ENCODE peak calls at places on chromosomes 5 and 9, in four cellular contexts. One of them, this sample, is unnamed.

GRCh38 chr9:127561491-127562270 is 50.4 kb upstream of the STXBP1 start:
- DNase-seq in SK-N-SH: no peak
- DNase-seq in HepG2: no peak
- DNase-seq in H1: no peak
- DNase-seq in this sample: no peak

GRCh38 chr5:38831909-38832308 is 13.9 kb upstream of the OSMR start:
- DNase-seq in SK-N-SH: peak
- DNase-seq in HepG2: peak
- DNase-seq in H1: no peak
- DNase-seq in this sample: no peak

GRCh38 chr9:38360880-38361836 is 31.3 kb upstream of the ALDH1B1 start:
- DNase-seq in SK-N-SH: no peak
- DNase-seq in HepG2: no peak
- DNase-seq in H1: no peak
- DNase-seq in this sample: no peak

GRCh38 chr9:133585481-133586367 is 23.5 kb downstream of the FAM163B start:
- DNase-seq in SK-N-SH: peak
- DNase-seq in HepG2: no peak
- DNase-seq in H1: peak
- DNase-seq in this sample: no peak

GRCh38 chr5:172606156-172606785 is 34.8 kb upstream of the NEURL1B start:
- DNase-seq in SK-N-SH: no peak
- DNase-seq in HepG2: no peak
- DNase-seq in H1: no peak
- DNase-seq in this sample: no peak

GRCh38 chr5:151574597-151574996 is 16.5 kb downstream of the FAT2 start:
- DNase-seq in SK-N-SH: no peak
- DNase-seq in HepG2: no peak
- DNase-seq in H1: no peak
- DNase-seq in this sample: no peak

GRCh38 chr5:64457846-64458245 is 48.0 kb upstream of the RGS7BP start:
- DNase-seq in SK-N-SH: no peak
- DNase-seq in HepG2: no peak
- DNase-seq in H1: no peak
- DNase-seq in this sample: no peak

GRCh38 chr9:37798677-37799076 is 1.9 kb upstream of the DCAF10 start:
- DNase-seq in SK-N-SH: no peak
- DNase-seq in HepG2: no peak
- DNase-seq in H1: no peak
- DNase-seq in this sample: no peak

GRCh38 chr9:72149231-72149975 is at the start of gene GDA:
- DNase-seq in SK-N-SH: no peak
- DNase-seq in HepG2: no peak
- DNase-seq in H1: peak
- DNase-seq in this sample: no peak

GRCh38 chr5:73605223-73606087 is 20.5 kb upstream of the ARHGEF28 start:
- DNase-seq in SK-N-SH: no peak
- DNase-seq in HepG2: peak
- DNase-seq in H1: no peak
- DNase-seq in this sample: no peak

GRCh38 chr5:10699281-10699874 is 61.7 kb downstream of the DAP start:
- DNase-seq in SK-N-SH: no peak
- DNase-seq in HepG2: no peak
- DNase-seq in H1: no peak
- DNase-seq in this sample: no peak

GRCh38 chr5:62689599-62690368 is 111.2 kb downstream of the LRRC70 start:
- DNase-seq in SK-N-SH: no peak
- DNase-seq in HepG2: no peak
- DNase-seq in H1: no peak
- DNase-seq in this sample: no peak
- TF ChIP-seq TCF12 in SK-N-SH: no peak
- TF ChIP-seq TCF12 in HepG2: no peak
- TF ChIP-seq TCF12 in H1: no peak
- TF ChIP-seq TCF12 in this sample: no peak

GRCh38 chr5:165328856-165329255 is 1823.4 kb downstream of the MAT2B start:
- DNase-seq in SK-N-SH: no peak
- DNase-seq in HepG2: no peak
- DNase-seq in H1: no peak
- DNase-seq in this sample: no peak

GRCh38 chr5:165334186-165334585 is 1828.8 kb downstream of the MAT2B start:
- DNase-seq in SK-N-SH: no peak
- DNase-seq in HepG2: no peak
- DNase-seq in H1: no peak
- DNase-seq in this sample: no peak

DNA sequence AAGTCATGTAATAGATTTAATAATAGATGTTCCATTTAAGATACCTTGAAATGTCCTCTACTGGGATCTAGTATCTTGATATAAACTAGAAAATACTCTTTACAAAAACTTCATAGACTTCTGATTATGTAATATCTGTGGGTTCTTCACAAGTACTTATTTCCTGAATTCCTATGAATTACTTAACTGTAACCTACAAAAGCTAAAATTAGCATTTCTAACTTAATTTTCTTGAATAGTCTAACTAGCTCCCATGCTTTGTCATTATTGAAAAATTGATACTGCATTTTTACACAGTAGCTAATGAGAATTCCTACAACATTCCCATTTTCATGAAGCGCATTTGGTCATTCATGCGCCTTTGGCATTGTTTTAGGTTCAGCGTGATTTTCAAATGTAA is 1828.2 kb downstream of the MAT2B start:
- DNase-seq in SK-N-SH: no peak
- DNase-seq in HepG2: no peak
- DNase-seq in H1: no peak
- DNase-seq in this sample: no peak
- TF ChIP-seq TCF12 in SK-N-SH: no peak
- TF ChIP-seq TCF12 in HepG2: no peak
- TF ChIP-seq TCF12 in H1: no peak
- TF ChIP-seq TCF12 in this sample: no peak

DNA sequence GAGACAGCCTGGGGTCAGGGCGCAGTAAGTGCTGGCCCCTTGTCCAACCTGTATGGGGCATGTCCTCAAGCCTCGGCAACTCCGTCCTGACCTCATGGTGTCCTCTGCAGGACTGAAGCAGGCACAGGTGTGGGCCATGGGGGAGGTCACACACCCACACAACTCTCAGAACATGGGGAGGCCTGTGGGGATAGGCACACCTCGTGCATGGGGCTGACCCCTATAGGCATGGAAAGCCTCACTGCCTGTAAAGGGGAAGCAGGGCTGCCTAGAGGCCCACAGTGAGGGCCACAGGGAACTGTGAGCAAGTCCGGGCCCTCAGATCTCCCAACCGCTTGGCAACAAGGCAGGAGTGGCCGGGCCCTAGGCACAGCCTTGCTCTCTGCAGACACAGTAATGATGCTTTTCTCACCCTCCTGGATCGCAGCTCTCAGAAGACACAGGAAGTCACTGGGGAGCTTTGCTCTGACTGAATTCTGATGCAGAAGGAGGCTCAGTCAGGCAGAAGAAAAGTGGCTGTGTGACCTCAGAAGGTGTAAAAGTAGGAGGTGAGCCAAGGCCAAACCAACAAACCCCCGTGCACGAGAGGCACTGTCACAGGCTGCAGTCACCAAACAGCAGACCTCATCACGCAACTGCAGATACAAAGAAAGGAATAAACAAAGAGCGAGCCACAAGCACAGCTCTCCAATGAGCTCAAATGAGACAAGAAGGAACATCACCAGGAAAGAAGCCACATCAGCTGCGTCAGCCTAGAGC is 5.4 kb downstream of the IPPK start:
- DNase-seq in SK-N-SH: no peak
- DNase-seq in HepG2: no peak
- DNase-seq in H1: no peak
- DNase-seq in this sample: no peak
- TF ChIP-seq TCF12 in SK-N-SH: no peak
- TF ChIP-seq TCF12 in HepG2: no peak
- TF ChIP-seq TCF12 in H1: no peak
- TF ChIP-seq TCF12 in this sample: no peak

GRCh38 chr5:126027149-126027548 is 396.1 kb upstream of the GRAMD2B start:
- DNase-seq in SK-N-SH: no peak
- DNase-seq in HepG2: no peak
- DNase-seq in H1: no peak
- DNase-seq in this sample: no peak

GRCh38 chr5:126028336-126028735 is 394.9 kb upstream of the GRAMD2B start:
- DNase-seq in SK-N-SH: no peak
- DNase-seq in HepG2: no peak
- DNase-seq in H1: no peak
- DNase-seq in this sample: no peak

GRCh38 chr5:126027652-126028051 is 395.6 kb upstream of the GRAMD2B start:
- DNase-seq in SK-N-SH: no peak
- DNase-seq in HepG2: no peak
- DNase-seq in H1: no peak
- DNase-seq in this sample: no peak

GRCh38 chr5:126020770-126021169 is 402.4 kb upstream of the GRAMD2B start:
- DNase-seq in SK-N-SH: no peak
- DNase-seq in HepG2: no peak
- DNase-seq in H1: no peak
- DNase-seq in this sample: no peak

GRCh38 chr5:126023894-126024575 is 399.2 kb upstream of the GRAMD2B start:
- DNase-seq in SK-N-SH: no peak
- DNase-seq in HepG2: no peak
- DNase-seq in H1: no peak
- DNase-seq in this sample: no peak
- TF ChIP-seq TCF12 in SK-N-SH: no peak
- TF ChIP-seq TCF12 in HepG2: no peak
- TF ChIP-seq TCF12 in H1: no peak
- TF ChIP-seq TCF12 in this sample: no peak

DNA sequence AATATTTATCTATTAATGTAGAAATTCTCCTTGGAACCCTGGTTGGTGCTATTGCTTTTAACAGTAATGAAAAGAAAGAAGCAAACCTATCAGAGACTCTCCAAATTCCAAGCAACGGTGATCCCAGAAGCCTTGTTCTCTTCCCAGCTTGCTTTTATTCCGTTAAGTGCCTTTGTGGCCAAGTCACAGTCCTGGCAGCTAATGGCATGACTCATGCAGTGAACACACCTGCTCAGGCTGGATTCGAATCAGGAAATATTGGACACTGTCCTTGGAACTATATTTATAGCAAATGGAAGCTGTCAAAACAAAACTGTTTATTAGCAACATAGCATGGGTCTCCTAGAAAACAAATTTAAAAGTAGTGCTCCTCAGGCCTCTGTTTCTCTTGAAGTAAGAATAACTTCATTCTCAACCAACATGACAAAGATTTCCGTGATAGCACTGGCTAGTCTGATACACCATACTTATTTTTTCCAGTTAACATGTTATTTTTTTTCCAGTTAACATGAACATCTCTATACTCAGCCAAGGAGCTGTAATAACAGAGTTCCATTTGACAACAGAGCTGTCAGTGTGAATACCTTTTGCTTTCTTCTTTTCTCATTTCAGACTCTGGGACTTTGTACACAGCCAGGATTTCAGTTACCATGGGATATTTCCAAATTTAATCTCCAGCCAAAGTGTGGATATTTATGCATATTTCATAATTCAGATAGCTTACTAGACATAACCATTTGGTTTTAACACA is 502.4 kb downstream of the GADD45G start:
- DNase-seq in SK-N-SH: no peak
- DNase-seq in HepG2: no peak
- DNase-seq in H1: no peak
- DNase-seq in this sample: no peak
- TF ChIP-seq TCF12 in SK-N-SH: no peak
- TF ChIP-seq TCF12 in HepG2: no peak
- TF ChIP-seq TCF12 in H1: no peak
- TF ChIP-seq TCF12 in this sample: no peak

GRCh38 chr9:588952-589351 is 252.5 kb upstream of the DMRT1 start:
- DNase-seq in SK-N-SH: no peak
- DNase-seq in HepG2: no peak
- DNase-seq in H1: no peak
- DNase-seq in this sample: no peak

GRCh38 chr9:592733-593132 is 248.8 kb upstream of the DMRT1 start:
- DNase-seq in SK-N-SH: no peak
- DNase-seq in HepG2: no peak
- DNase-seq in H1: no peak
- DNase-seq in this sample: no peak

GRCh38 chr9:592225-592624 is 249.3 kb upstream of the DMRT1 start:
- DNase-seq in SK-N-SH: no peak
- DNase-seq in HepG2: peak
- DNase-seq in H1: no peak
- DNase-seq in this sample: no peak

GRCh38 chr9:591292-591691 is 250.2 kb upstream of the DMRT1 start:
- DNase-seq in SK-N-SH: no peak
- DNase-seq in HepG2: no peak
- DNase-seq in H1: no peak
- DNase-seq in this sample: no peak

GRCh38 chr9:589723-590122 is 251.8 kb upstream of the DMRT1 start:
- DNase-seq in SK-N-SH: no peak
- DNase-seq in HepG2: no peak
- DNase-seq in H1: no peak
- DNase-seq in this sample: no peak
- TF ChIP-seq TCF12 in SK-N-SH: no peak
- TF ChIP-seq TCF12 in HepG2: no peak
- TF ChIP-seq TCF12 in H1: no peak
- TF ChIP-seq TCF12 in this sample: no peak

GRCh38 chr5:170746952-170747340 is 36.6 kb upstream of the GABRP start:
- DNase-seq in SK-N-SH: no peak
- DNase-seq in HepG2: no peak
- DNase-seq in H1: peak
- DNase-seq in this sample: no peak
- TF ChIP-seq TCF12 in SK-N-SH: no peak
- TF ChIP-seq TCF12 in HepG2: no peak
- TF ChIP-seq TCF12 in H1: no peak
- TF ChIP-seq TCF12 in this sample: no peak

GRCh38 chr5:134370306-134370870 is 981 bp upstream of the UBE2B start:
- DNase-seq in SK-N-SH: no peak
- DNase-seq in HepG2: no peak
- DNase-seq in H1: no peak
- DNase-seq in this sample: no peak
- TF ChIP-seq TCF12 in SK-N-SH: no peak
- TF ChIP-seq TCF12 in HepG2: no peak
- TF ChIP-seq TCF12 in H1: no peak
- TF ChIP-seq TCF12 in this sample: no peak

DNA sequence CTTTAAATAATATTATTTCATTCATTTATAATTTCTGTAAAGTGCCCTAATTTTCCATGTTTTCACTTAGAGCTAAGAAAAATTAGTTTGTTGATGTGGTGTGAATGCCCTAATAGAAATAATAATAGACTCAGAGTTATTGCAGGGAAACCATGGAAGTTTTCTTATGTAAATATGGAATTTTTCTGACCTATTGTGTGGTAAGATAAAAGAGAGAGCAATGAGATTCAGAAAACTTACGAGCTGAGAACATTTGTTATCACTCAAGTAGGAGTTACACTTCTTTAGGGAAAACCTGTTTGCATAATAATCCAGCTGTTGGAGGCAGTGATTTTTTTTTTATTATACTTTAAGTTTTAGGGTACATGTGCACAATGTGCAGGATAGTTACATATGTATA is 39.2 kb downstream of the PRR16 start:
- DNase-seq in SK-N-SH: no peak
- DNase-seq in HepG2: no peak
- DNase-seq in H1: no peak
- DNase-seq in this sample: no peak
- TF ChIP-seq TCF12 in SK-N-SH: no peak
- TF ChIP-seq TCF12 in HepG2: no peak
- TF ChIP-seq TCF12 in H1: no peak
- TF ChIP-seq TCF12 in this sample: no peak

GRCh38 chr5:36613241-36613640 is 6.8 kb downstream of the SLC1A3 start:
- DNase-seq in SK-N-SH: no peak
- DNase-seq in HepG2: no peak
- DNase-seq in H1: no peak
- DNase-seq in this sample: no peak
- TF ChIP-seq TCF12 in SK-N-SH: no peak
- TF ChIP-seq TCF12 in HepG2: no peak
- TF ChIP-seq TCF12 in H1: no peak
- TF ChIP-seq TCF12 in this sample: no peak

This sample was measured in GM12878.